ENCODE peak calls at places on chromosome 1, in four cellular contexts. H is heart right ventricle; K is CD8-positive, alpha-beta memory T cell; X is HCT116. Q is an unnamed sample.
A peak's percentile ranks its signal among the peaks of the same experiment; 100 is the strongest.

GRCh38 chr1:246597340-246597739 is 31.1 kb downstream of the CNST start:
- DNase-seq in H (no peak), X (no peak), K (no peak), Q (no peak)

GRCh38 chr1:27634166-27634981 is 611 bp downstream of the FGR start:
- DNase-seq in K (peak; percentile 55), H (peak; percentile 76), X (no peak), Q (no peak)

GRCh38 chr1:164726235-164726634 is 167.3 kb downstream of the PBX1 start:
- DNase-seq in X (no peak), H (no peak), K (no peak), Q (no peak)

GRCh38 chr1:182595641-182596240 is 6.7 kb upstream of the RNASEL start:
- DNase-seq in X (peak; percentile 43), K (peak; percentile 42), H (peak; percentile 48), Q (peak; percentile 72)

GRCh38 chr1:177448652-177449351 is 278.0 kb downstream of the BRINP2 start:
- DNase-seq in K (no peak), X (no peak), H (no peak), Q (no peak)

GRCh38 chr1:219039755-219040154 is 133.9 kb upstream of the LYPLAL1 start:
- DNase-seq in H (no peak), K (no peak), X (no peak), Q (no peak)

GRCh38 chr1:211928222-211928856 is 97.8 kb upstream of the LPGAT1 start:
- DNase-seq in X (no peak), H (no peak), K (no peak), Q (no peak)

GRCh38 chr1:30650038-30650958 is 73.1 kb downstream of the MATN1 start:
- DNase-seq in H (no peak), X (no peak), K (no peak), Q (no peak)

GRCh38 chr1:18535391-18536210 is 54.9 kb downstream of the KLHDC7A start:
- DNase-seq in H (no peak), X (no peak), K (no peak), Q (no peak)

GRCh38 chr1:43563779-43564616 is 33.3 kb downstream of the PTPRF start:
- DNase-seq in H (no peak), X (no peak), K (no peak), Q (no peak)

GRCh38 chr1:31855038-31855845 is 39.4 kb upstream of the SPOCD1 start:
- DNase-seq in X (no peak), H (no peak), K (no peak), Q (no peak)

GRCh38 chr1:14733779-14734140 is 135.3 kb downstream of the KAZN start:
- DNase-seq in X (no peak), K (no peak), H (no peak), Q (no peak)

GRCh38 chr1:218351617-218352438 is 6.7 kb downstream of the TGFB2 start:
- DNase-seq in K (peak; percentile 4), H (no peak), X (no peak), Q (no peak)

GRCh38 chr1:154170547-154171221 is 15.8 kb upstream of the NUP210L start:
- DNase-seq in X (no peak), H (no peak), K (no peak), Q (no peak)

GRCh38 chr1:236767276-236767675 is 27.8 kb upstream of the MTR start:
- DNase-seq in X (no peak), K (no peak), H (no peak), Q (no peak)

GRCh38 chr1:145961425-145962156 is 2.8 kb downstream of the ANKRD34A start:
- DNase-seq in H (peak; percentile 50), X (no peak), K (peak; percentile 37), Q (no peak)

GRCh38 chr1:89425056-89425455 is 61.2 kb downstream of the GBP6 start:
- DNase-seq in X (no peak), H (no peak), K (no peak), Q (no peak)

GRCh38 chr1:2004867-2005266 is 1.3 kb upstream of the CFAP74 start:
- DNase-seq in K (no peak), H (no peak), X (no peak), Q (no peak)

GRCh38 chr1:228243093-228243492 is 35.2 kb downstream of the OBSCN start:
- DNase-seq in H (no peak), X (no peak), K (no peak), Q (no peak)
- H3K9me3 ChIP-seq in H (peaks cover 26% of the 10 kb centered on the region), X (peaks cover 39% of the 10 kb centered on the region), K (peaks cover 32% of the 10 kb centered on the region), Q (peaks cover 72% of the 10 kb centered on the region)

GRCh38 chr1:116389705-116390104 is 16.7 kb downstream of the ATP1A1 start:
- DNase-seq in X (no peak), H (no peak), K (no peak), Q (no peak)

GRCh38 chr1:116389013-116389412 is 16.0 kb downstream of the ATP1A1 start:
- DNase-seq in K (no peak), H (no peak), X (no peak), Q (no peak)

GRCh38 chr1:116390195-116390594 is 17.2 kb downstream of the ATP1A1 start:
- DNase-seq in X (no peak), H (no peak), K (peak; percentile 68), Q (no peak)

GRCh38 chr1:116393015-116393414 is 20.0 kb downstream of the ATP1A1 start:
- DNase-seq in K (no peak), X (no peak), H (no peak), Q (no peak)

DNA sequence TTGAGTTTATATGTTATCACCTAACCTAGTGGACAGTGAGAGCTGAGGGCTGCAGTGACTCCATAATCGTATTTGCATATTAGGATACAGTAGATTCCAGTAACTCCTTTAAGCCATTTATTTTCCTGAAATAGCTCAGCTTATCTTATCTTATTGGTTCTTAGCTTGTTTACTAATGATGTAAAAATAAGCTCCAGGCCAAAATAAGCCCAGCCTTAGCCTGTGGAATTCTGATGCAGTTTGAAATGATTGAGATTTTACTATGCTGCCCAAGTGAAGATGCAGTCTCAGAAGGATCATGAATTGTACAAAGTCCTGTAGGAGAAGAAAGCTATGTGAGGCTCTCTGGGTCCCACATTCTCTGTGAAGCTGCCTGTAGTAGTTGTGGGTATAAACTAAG is 18.2 kb downstream of the ATP1A1 start:
- DNase-seq in X (no peak), K (no peak), H (no peak), Q (no peak)
- H3K4me3 ChIP-seq in X (no peak overlapping the region), K (no peak overlapping the region), H (no peak overlapping the region), Q (no peak overlapping the region)

GRCh38 chr1:4055677-4055967 is 155.6 kb upstream of the C1orf174 start:
- DNase-seq in H (no peak), K (no peak), X (no peak), Q (no peak)

GRCh38 chr1:4058122-4058521 is 158.1 kb upstream of the C1orf174 start:
- DNase-seq in K (no peak), H (no peak), X (no peak), Q (no peak)

GRCh38 chr1:4056422-4056821 is 156.3 kb upstream of the C1orf174 start:
- DNase-seq in H (no peak), K (no peak), X (no peak), Q (no peak)

GRCh38 chr1:4057603-4058002 is 157.5 kb upstream of the C1orf174 start:
- DNase-seq in X (no peak), H (no peak), K (no peak), Q (no peak)

DNA sequence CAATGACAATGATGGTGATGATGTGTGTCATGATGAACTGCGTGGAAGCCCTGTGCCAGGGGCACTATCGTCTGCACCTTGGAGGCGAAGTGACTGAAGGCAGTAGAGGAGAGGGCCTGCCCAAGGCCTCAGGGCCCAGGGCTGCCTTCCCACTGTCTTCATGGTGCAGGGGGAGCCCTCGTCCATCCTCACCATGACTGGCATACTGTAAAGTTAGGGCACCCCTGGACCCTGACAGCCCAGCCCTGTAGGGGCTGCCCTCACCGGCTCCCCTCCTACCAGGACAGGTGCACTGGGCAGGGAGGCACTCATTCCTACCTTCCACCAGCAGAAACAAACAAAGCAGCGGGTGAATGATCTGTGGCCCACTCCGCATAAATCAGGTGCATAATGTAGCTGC is 156.9 kb upstream of the C1orf174 start:
- DNase-seq in K (no peak), H (no peak), X (no peak), Q (no peak)
- H3K9me3 ChIP-seq in K (no peaks in the 10 kb centered on the region), H (no peaks in the 10 kb centered on the region), X (no peaks in the 10 kb centered on the region), Q (no peaks in the 10 kb centered on the region)

GRCh38 chr1:3076388-3076740 is 7.4 kb downstream of the PRDM16 start:
- DNase-seq in H (peak; percentile 15), K (no peak), X (no peak), Q (no peak)
- H3K4me3 ChIP-seq in H (no peak overlapping the region), K (no peak overlapping the region), X (no peak overlapping the region), Q (no peak overlapping the region)

GRCh38 chr1:248316796-248317195 is 7.6 kb downstream of the OR2M7 start:
- DNase-seq in H (no peak), K (no peak), X (no peak), Q (no peak)
- H3K9me3 ChIP-seq in H (peaks cover 10% of the 10 kb centered on the region), K (no peaks in the 10 kb centered on the region), X (peaks cover 5% of the 10 kb centered on the region), Q (no peaks in the 10 kb centered on the region)

GRCh38 chr1:87123610-87124009 is 205.1 kb upstream of the LMO4 start:
- DNase-seq in X (no peak), H (no peak), K (no peak), Q (no peak)

GRCh38 chr1:87117761-87118160 is 203.3 kb downstream of the HS2ST1 start:
- DNase-seq in K (no peak), H (no peak), X (no peak), Q (no peak)

GRCh38 chr1:87120779-87121178 is 206.3 kb downstream of the HS2ST1 start:
- DNase-seq in K (no peak), H (no peak), X (no peak), Q (no peak)

GRCh38 chr1:87119741-87120140 is 205.3 kb downstream of the HS2ST1 start:
- DNase-seq in X (no peak), K (no peak), H (no peak), Q (no peak)

GRCh38 chr1:87121732-87122163 is 206.9 kb upstream of the LMO4 start:
- DNase-seq in H (no peak), X (no peak), K (no peak), Q (no peak)
- H3K4me3 ChIP-seq in H (no peak overlapping the region), X (no peak overlapping the region), K (no peak overlapping the region), Q (no peak overlapping the region)

GRCh38 chr1:152756872-152757271 is 953 bp upstream of the KPRP start:
- DNase-seq in K (no peak), H (no peak), X (no peak), Q (no peak)
- H3K9me3 ChIP-seq in K (no peaks in the 10 kb centered on the region), H (no peaks in the 10 kb centered on the region), X (no peaks in the 10 kb centered on the region), Q (no peaks in the 10 kb centered on the region)

Q was measured in NT2/D1.